ENCODE peak calls at places on chromosomes 16 and 17, in six cellular contexts. V is mucosa of gallbladder; D is cardiac fibroblast; J is Jurkat, Clone E6-1; O is midbrain; R is NCI-H1930. P is an unnamed sample.

GRCh38 chr17:50931003-50931878 is 65.1 kb upstream of the TOB1 start:
- DNase-seq in J (no peak), R (peak), D (peak), O (peak), V (peak), P (peak)

GRCh38 chr17:82435103-82435502 is 15.4 kb downstream of the CYBC1 start:
- DNase-seq in O (no peak), J (no peak), D (no peak), R (no peak), V (no peak), P (no peak)

GRCh38 chr17:81341347-81342061 is 46.4 kb upstream of the SLC38A10 start:
- DNase-seq in D (no peak), O (peak), J (no peak), R (no peak), V (no peak), P (peak)

GRCh38 chr17:54950116-54950515 is 18.3 kb downstream of the COX11 start:
- DNase-seq in D (no peak), O (no peak), J (no peak), R (no peak), V (no peak), P (no peak)

GRCh38 chr17:49851387-49852291 is 3.8 kb upstream of the TAC4 start:
- DNase-seq in D (peak), J (peak), R (peak), V (peak), O (peak), P (peak)

GRCh38 chr17:46139365-46140210 is 53.6 kb downstream of the KANSL1 start:
- DNase-seq in D (no peak), J (no peak), V (no peak), O (no peak), R (no peak), P (no peak)

GRCh38 chr16:27449434-27450188 is 47.6 kb downstream of the IL21R start:
- DNase-seq in R (no peak), V (peak), J (no peak), O (no peak), D (no peak), P (peak)

GRCh38 chr16:74107795-74108610 is 188.6 kb upstream of the PSMD7 start:
- DNase-seq in V (no peak), O (no peak), J (peak), D (peak), R (no peak), P (peak)

GRCh38 chr17:18978655-18979054 is 25.9 kb downstream of the FAM83G start:
- DNase-seq in O (no peak), D (no peak), R (no peak), J (no peak), V (no peak), P (no peak)

GRCh38 chr17:61561354-61561753 is 29.7 kb downstream of the NACA2 start:
- DNase-seq in V (no peak), J (no peak), D (no peak), R (no peak), O (no peak), P (no peak)

GRCh38 chr17:71726320-71726719 is 394.5 kb upstream of the SOX9 start:
- DNase-seq in D (no peak), R (no peak), J (no peak), O (no peak), V (no peak), P (no peak)

GRCh38 chr16:57601801-57602478 is 26.5 kb upstream of the ADGRG1 start:
- DNase-seq in D (no peak), R (no peak), V (peak), O (no peak), J (peak), P (no peak)

GRCh38 chr17:61723183-61723582 is 132.2 kb upstream of the NACA2 start:
- DNase-seq in J (no peak), D (no peak), O (no peak), R (no peak), V (no peak), P (no peak)

GRCh38 chr16:67301080-67301757 is 21.9 kb downstream of the PLEKHG4 start:
- DNase-seq in D (no peak), O (no peak), V (no peak), J (no peak), R (no peak), P (no peak)

GRCh38 chr17:72120878-72121163 is at the start of gene SOX9:
- DNase-seq in V (peak), J (no peak), O (peak), D (peak), R (peak), P (peak)

GRCh38 chr17:5031365-5032082 is 3.7 kb downstream of the SLC52A1 start:
- DNase-seq in V (peak), J (peak), R (peak), O (peak), D (peak), P (peak)

GRCh38 chr16:11411059-11411550 is 65.8 kb downstream of the RMI2 start:
- DNase-seq in O (no peak), R (no peak), D (no peak), J (no peak), V (no peak), P (no peak)

GRCh38 chr17:6755731-6756184 is at the start of gene XAF1:
- DNase-seq in D (peak), O (peak), R (no peak), J (peak), V (peak), P (peak)

GRCh38 chr16:86991679-86992078 is 325.5 kb downstream of the C16orf95 start:
- DNase-seq in R (no peak), O (no peak), D (peak), J (no peak), V (no peak), P (no peak)

GRCh38 chr17:37488607-37489196 is 989 bp upstream of the DUSP14 start:
- DNase-seq in J (no peak), O (peak), V (peak), R (no peak), D (peak), P (peak)

GRCh38 chr17:50063516-50064252 is 7.8 kb downstream of the ITGA3 start:
- DNase-seq in D (peak), R (no peak), J (no peak), V (no peak), O (no peak), P (no peak)

GRCh38 chr17:37446027-37446426 is 39.3 kb downstream of the TADA2A start:
- DNase-seq in V (no peak), D (no peak), J (no peak), R (no peak), O (no peak), P (no peak)

GRCh38 chr16:67862623-67863583 is 9.9 kb upstream of the EDC4 start:
- DNase-seq in V (no peak), D (peak), O (peak), R (no peak), J (no peak), P (no peak)

GRCh38 chr16:66717112-66717675 is 20.7 kb upstream of the CMTM4 start:
- DNase-seq in O (peak), R (no peak), V (peak), D (peak), J (no peak), P (peak)

GRCh38 chr16:69326172-69326873 is 4.1 kb downstream of the PDF start:
- DNase-seq in R (no peak), J (no peak), V (peak), D (no peak), O (no peak), P (peak)

GRCh38 chr17:19336938-19337711 is 25.4 kb downstream of the B9D1 start:
- DNase-seq in O (peak), J (no peak), R (no peak), V (no peak), D (no peak), P (no peak)

GRCh38 chr17:1673041-1673790 is 11.5 kb downstream of the PRPF8 start:
- DNase-seq in V (no peak), O (no peak), R (no peak), D (no peak), J (no peak), P (no peak)

GRCh38 chr16:75130150-75130771 is 13.7 kb upstream of the LDHD start:
- DNase-seq in R (no peak), V (no peak), O (no peak), D (no peak), J (no peak), P (no peak)

P was measured in mucosa of descending colon.